ENCODE peak calls at places on chromosomes 13 and 19, in nine cellular contexts. T is tibial nerve, O is suprapubic skin, H is upper lobe of left lung, X is HepG2, Z is ovary, S is A549, C is transverse colon, I is H1. F is an unnamed sample.

GRCh38 chr13:20190481-20191310 is 2.0 kb downstream of the GJB2 start:
- DNase-seq in Z (no peak), T (no peak), C (no peak), S (no peak), O (no peak), H (no peak), X (no peak), I (no peak), F (no peak)

GRCh38 chr19:49103331-49104085 is 10.7 kb upstream of the LIN7B start:
- DNase-seq in T (no peak), Z (no peak), C (no peak), I (no peak), O (no peak), S (no peak), H (peak; percentile 49), X (no peak), F (no peak)

GRCh38 chr19:53192771-53193533 is at the start of gene ZNF665:
- DNase-seq in H (peak; percentile 87), T (peak; percentile 83), Z (peak; percentile 90), O (peak; percentile 93), X (no peak), S (no peak), I (no peak), C (peak; percentile 92), F (peak; percentile 95)

GRCh38 chr13:112885782-112886268 is 83.2 kb upstream of the MCF2L start:
- DNase-seq in T (peak; percentile 60), S (peak; percentile 61), H (peak; percentile 92), C (peak; percentile 85), I (peak; percentile 71), Z (peak; percentile 59), O (peak; percentile 88), X (peak; percentile 71), F (peak; percentile 84)

GRCh38 chr19:56294557-56294956 is 20.1 kb downstream of the ZSCAN5A start:
- DNase-seq in T (no peak), O (no peak), Z (no peak), H (no peak), X (no peak), I (no peak), C (no peak), S (no peak), F (no peak)

GRCh38 chr13:80337706-80338105 is 3.2 kb downstream of the SPRY2 start:
- DNase-seq in C (no peak), I (no peak), X (no peak), O (no peak), Z (no peak), T (no peak), S (no peak), H (no peak), F (no peak)

GRCh38 chr13:112446347-112446861 is 70.2 kb downstream of the SPACA7 start:
- DNase-seq in O (peak; percentile 68), C (no peak), I (no peak), H (no peak), X (no peak), T (no peak), Z (no peak), S (no peak), F (peak; percentile 40)

GRCh38 chr19:39987596-39987995 is 9.3 kb upstream of the ZNF546 start:
- DNase-seq in Z (no peak), S (no peak), X (no peak), O (no peak), I (no peak), H (no peak), C (no peak), T (no peak), F (no peak)

GRCh38 chr13:113441661-113442060 is 11.6 kb downstream of the ADPRHL1 start:
- DNase-seq in H (peak; percentile 67), Z (no peak), X (no peak), T (no peak), I (no peak), S (no peak), C (no peak), O (no peak), F (peak; percentile 56)

GRCh38 chr19:56193981-56194380 is 3.6 kb downstream of the ZSCAN5B start:
- DNase-seq in I (no peak), S (no peak), Z (no peak), X (no peak), T (no peak), H (no peak), O (no peak), C (no peak), F (no peak)

GRCh38 chr13:106159295-106160195 is 375.9 kb downstream of the EFNB2 start:
- DNase-seq in Z (no peak), T (no peak), O (no peak), X (no peak), H (peak; percentile 17), S (no peak), I (no peak), C (no peak), F (no peak)

GRCh38 chr19:42480335-42481095 is 37.8 kb upstream of the CXCL17 start:
- DNase-seq in I (no peak), H (no peak), T (no peak), X (peak; percentile 93), O (no peak), C (no peak), Z (no peak), S (peak; percentile 78), F (no peak)

GRCh38 chr19:13864223-13864512 is 12.8 kb upstream of the NANOS3 start:
- DNase-seq in C (no peak), O (no peak), Z (no peak), S (no peak), H (no peak), I (no peak), T (no peak), X (no peak), F (no peak)

GRCh38 chr13:95323930-95324662 is 22.8 kb upstream of the ABCC4 start:
- DNase-seq in C (no peak), Z (no peak), I (no peak), T (no peak), O (no peak), S (no peak), X (no peak), H (no peak), F (no peak)

GRCh38 chr13:42574435-42575311 is 721 bp downstream of the TNFSF11 start:
- DNase-seq in I (no peak), C (no peak), O (no peak), S (no peak), X (no peak), Z (no peak), T (no peak), H (peak; percentile 81), F (no peak)

GRCh38 chr13:112842931-112843391 is 126.1 kb upstream of the MCF2L start:
- DNase-seq in I (no peak), T (no peak), S (no peak), H (peak; percentile 77), O (no peak), Z (no peak), X (no peak), C (no peak), F (no peak)

GRCh38 chr13:99124695-99125334 is 75.8 kb upstream of the UBAC2 start:
- DNase-seq in X (no peak), I (no peak), T (no peak), C (no peak), Z (no peak), H (no peak), S (peak; percentile 40), O (no peak), F (no peak)

GRCh38 chr13:42370229-42370628 is 98.3 kb downstream of the AKAP11 start:
- DNase-seq in H (no peak), X (no peak), S (no peak), Z (no peak), T (no peak), O (no peak), I (no peak), C (no peak), F (no peak)

GRCh38 chr13:80361298-80361697 is 20.4 kb upstream of the SPRY2 start:
- DNase-seq in H (no peak), I (no peak), C (no peak), O (no peak), X (no peak), T (no peak), S (no peak), Z (no peak), F (no peak)

GRCh38 chr13:74128171-74128767 is 5.9 kb downstream of the KLF12 start:
- DNase-seq in S (no peak), T (no peak), O (no peak), X (peak; percentile 16), I (no peak), C (no peak), H (no peak), Z (no peak), F (no peak)

GRCh38 chr19:55581828-55582223 is 1.2 kb upstream of the ZNF579 start:
- DNase-seq in H (no peak), Z (no peak), X (peak; percentile 92), I (no peak), T (no peak), C (no peak), O (no peak), S (peak; percentile 88), F (no peak)

GRCh38 chr13:99353836-99354235 is 46.6 kb upstream of the GPR183 start:
- DNase-seq in S (no peak), C (no peak), Z (no peak), X (no peak), H (no peak), O (no peak), T (no peak), I (no peak), F (no peak)

GRCh38 chr13:109858319-109858718 is 71.9 kb upstream of the IRS2 start:
- DNase-seq in C (no peak), O (no peak), S (no peak), H (no peak), T (no peak), X (no peak), I (no peak), Z (no peak), F (no peak)

GRCh38 chr19:2575734-2576481 is 100.0 kb downstream of the GADD45B start:
- DNase-seq in T (peak; percentile 84), I (no peak), O (peak; percentile 95), H (peak; percentile 88), Z (peak; percentile 88), C (peak; percentile 42), X (peak; percentile 79), S (no peak), F (peak; percentile 95)
- TF ChIP-seq CTCF in T (no peak), I (no peak), O (no peak), H (no peak), Z (no peak), C (no peak), X (peak; percentile 69), S (no peak), F (no peak)

GRCh38 chr19:47305309-47305751 is 4.3 kb upstream of the C5AR1 start:
- DNase-seq in C (peak; percentile 76), S (peak; percentile 92), T (peak; percentile 77), O (peak; percentile 91), I (peak; percentile 51), Z (peak; percentile 85), X (peak; percentile 81), H (no peak), F (peak; percentile 83)
- TF ChIP-seq EP300 in C (no peak), S (no peak), T (peak; percentile 70), O (no peak), I (no peak), Z (peak; percentile 43), X (no peak), H (no peak), F (no peak)

GRCh38 chr19:11090264-11091032 is 1.2 kb downstream of the LDLR start:
- DNase-seq in Z (peak; percentile 99), I (peak; percentile 83), C (peak; percentile 99), H (peak; percentile 98), S (peak; percentile 94), T (peak; percentile 97), X (peak; percentile 92), O (peak; percentile 100), F (peak; percentile 99)
- H3K4me1 ChIP-seq in Z (peaks cover 10% of the 10 kb centered on the region), I (peaks cover 13% of the 10 kb centered on the region), C (peaks cover 66% of the 10 kb centered on the region), H (peaks cover 71% of the 10 kb centered on the region), S (peaks cover 55% of the 10 kb centered on the region), T (peaks cover 46% of the 10 kb centered on the region), X (peaks cover 64% of the 10 kb centered on the region), O (peaks cover 80% of the 10 kb centered on the region), F (peaks cover 69% of the 10 kb centered on the region)

GRCh38 chr19:9847087-9847671 is 12.1 kb downstream of the PIN1 start:
- DNase-seq in H (peak; percentile 78), Z (peak; percentile 39), X (peak; percentile 23), I (peak; percentile 51), C (peak; percentile 28), T (no peak), O (no peak), S (peak; percentile 70), F (peak; percentile 88)
- TF ChIP-seq CTCF in H (peak; percentile 15), Z (no peak), X (peak; percentile 58), I (peak; percentile 68), C (no peak), T (peak; percentile 27), O (peak; percentile 57), S (peak; percentile 48), F (no peak)

F was measured in sigmoid colon.